ENCODE peak calls at places on chromosomes 16 and 17, in five cellular contexts. X is fibroblast of lung, Q is NCI-H1436, L is D341Med, S is aorta. I is an unnamed sample.

GRCh38 chr17:79188048-79188447 is 113.4 kb downstream of the ENGASE start:
- DNase-seq in S (no peak), Q (peak), L (peak), X (no peak), I (no peak)

GRCh38 chr16:11913425-11914079 is 2.2 kb downstream of the GSPT1 start:
- DNase-seq in X (peak), Q (no peak), L (no peak), S (no peak), I (peak)

GRCh38 chr16:11835891-11836652 is 15.3 kb downstream of the RSL1D1 start:
- DNase-seq in S (no peak), X (peak), L (no peak), Q (no peak), I (no peak)

GRCh38 chr16:49747654-49748053 is 108.3 kb downstream of the ZNF423 start:
- DNase-seq in Q (no peak), L (no peak), X (no peak), S (no peak), I (no peak)

GRCh38 chr17:8080799-8081219 is 6.7 kb downstream of the ALOX12B start:
- DNase-seq in S (no peak), L (no peak), X (no peak), Q (no peak), I (no peak)

GRCh38 chr17:2438823-2439222 is 38.0 kb upstream of the MNT start:
- DNase-seq in S (no peak), Q (no peak), X (peak), L (no peak), I (no peak)

GRCh38 chr17:58120195-58120822 is 27.9 kb upstream of the OR4D1 start:
- DNase-seq in X (peak), Q (no peak), L (no peak), S (peak), I (peak)

GRCh38 chr16:56848955-56849689 is 15.9 kb upstream of the SLC12A3 start:
- DNase-seq in X (peak), Q (no peak), S (peak), L (no peak), I (no peak)

GRCh38 chr17:37212184-37212583 is 163.6 kb upstream of the C17orf78 start:
- DNase-seq in S (no peak), X (no peak), L (no peak), Q (peak), I (no peak)

GRCh38 chr16:4935231-4935855 is 1.6 kb downstream of the PPL start:
- DNase-seq in S (peak), L (peak), X (no peak), Q (no peak), I (no peak)

GRCh38 chr17:59684967-59685366 is 22.3 kb downstream of the PTRH2 start:
- DNase-seq in S (no peak), X (no peak), Q (no peak), L (no peak), I (no peak)

GRCh38 chr16:49592507-49593422 is 219.2 kb downstream of the C16orf78 start:
- DNase-seq in Q (peak), L (peak), S (no peak), X (peak), I (peak)

GRCh38 chr16:67873435-67874146 is 739 bp downstream of the EDC4 start:
- DNase-seq in L (no peak), X (peak), S (no peak), Q (no peak), I (no peak)

GRCh38 chr16:80273635-80274538 is 266.9 kb upstream of the DYNLRB2 start:
- DNase-seq in L (no peak), X (peak), Q (no peak), S (no peak), I (no peak)

GRCh38 chr17:79965806-79966205 is 69.9 kb downstream of the TBC1D16 start:
- DNase-seq in X (no peak), S (peak), Q (no peak), L (no peak), I (no peak)

GRCh38 chr16:89113661-89114060 is 20.0 kb downstream of the ACSF3 start:
- DNase-seq in S (peak), L (no peak), X (no peak), Q (no peak), I (no peak)

GRCh38 chr17:28871056-28871579 is 16.3 kb downstream of the ERAL1 start:
- DNase-seq in X (no peak), S (no peak), Q (no peak), L (peak), I (no peak)

GRCh38 chr17:55305321-55306087 is 40.7 kb downstream of the HLF start:
- DNase-seq in Q (no peak), X (no peak), L (no peak), S (no peak), I (no peak)

GRCh38 chr17:79041723-79042420 is 17.9 kb downstream of the C1QTNF1 start:
- DNase-seq in L (no peak), Q (no peak), S (peak), X (no peak), I (no peak)

GRCh38 chr16:80369559-80369958 is 171.2 kb upstream of the DYNLRB2 start:
- DNase-seq in L (no peak), Q (no peak), X (peak), S (no peak), I (no peak)

GRCh38 chr16:24950275-24950674 is 64.9 kb downstream of the ARHGAP17 start:
- DNase-seq in X (peak), L (no peak), Q (no peak), S (no peak), I (no peak)

GRCh38 chr17:6574689-6575595 is 18.6 kb upstream of the PITPNM3 start:
- DNase-seq in L (no peak), S (no peak), Q (no peak), X (peak), I (no peak)

GRCh38 chr16:727291-727977 is 528 bp downstream of the HAGHL start:
- DNase-seq in L (peak), X (no peak), S (no peak), Q (no peak), I (no peak)

I was measured in CD8-positive, alpha-beta memory T cell.